ENCODE peak calls at places on chromosomes 5 and 9, in six cellular contexts. O, A, L, B, I and Z are unnamed samples.

GRCh38 chr5:78405820-78406750 is 45.7 kb downstream of the SCAMP1 start:
- DNase-seq in L (no peak), I (no peak), B (peak), A (no peak), O (no peak), Z (no peak)

GRCh38 chr9:36286388-36286787 is 28.1 kb upstream of the GNE start:
- DNase-seq in O (no peak), A (no peak), L (no peak), B (no peak), I (no peak), Z (no peak)

GRCh38 chr5:135223891-135224625 is 175.0 kb downstream of the MACROH2A1 start:
- DNase-seq in I (no peak), O (no peak), A (no peak), B (no peak), L (no peak), Z (no peak)

GRCh38 chr9:21661626-21662025 is 140.8 kb upstream of the MTAP start:
- DNase-seq in B (no peak), I (no peak), L (no peak), A (no peak), O (no peak), Z (no peak)

GRCh38 chr9:8388132-8388531 is 588.6 kb upstream of the DMAC1 start:
- DNase-seq in B (no peak), O (no peak), L (no peak), A (no peak), I (no peak), Z (no peak)

GRCh38 chr9:28289732-28290131 is 716.5 kb upstream of the C9orf72 start:
- DNase-seq in O (no peak), I (no peak), L (no peak), B (no peak), A (no peak), Z (no peak)

GRCh38 chr5:1889321-1890065 is 6.8 kb upstream of the IRX4 start:
- DNase-seq in O (no peak), A (no peak), B (no peak), L (no peak), I (no peak), Z (no peak)

GRCh38 chr5:1488882-1489680 is 34.7 kb downstream of the LPCAT1 start:
- DNase-seq in L (no peak), O (no peak), B (peak), A (no peak), I (peak), Z (peak)

GRCh38 chr5:126525630-126526245 is 69.3 kb downstream of the ALDH7A1 start:
- DNase-seq in L (no peak), A (no peak), O (no peak), I (no peak), B (no peak), Z (no peak)

GRCh38 chr5:101390317-101390908 is 487.3 kb upstream of the ST8SIA4 start:
- DNase-seq in B (peak), A (peak), L (peak), I (no peak), O (no peak), Z (no peak)

GRCh38 chr5:172054611-172055153 is 48.2 kb upstream of the FBXW11 start:
- DNase-seq in I (no peak), L (no peak), B (no peak), A (no peak), O (no peak), Z (no peak)

GRCh38 chr9:127397722-127398647 is 1.0 kb downstream of the SLC2A8 start:
- DNase-seq in B (no peak), I (peak), O (no peak), L (peak), A (peak), Z (peak)

GRCh38 chr5:118891252-118891651 is 97.1 kb downstream of the DTWD2 start:
- DNase-seq in O (no peak), B (peak), A (no peak), L (no peak), I (no peak), Z (no peak)

GRCh38 chr5:96330532-96331140 is 102.4 kb downstream of the PCSK1 start:
- DNase-seq in O (no peak), A (no peak), B (no peak), I (no peak), L (no peak), Z (no peak)

GRCh38 chr9:129282308-129283211 is 104.5 kb upstream of the IER5L start:
- DNase-seq in B (no peak), A (no peak), I (no peak), O (no peak), L (no peak), Z (no peak)

GRCh38 chr9:137273095-137273490 is 4.4 kb upstream of the TOR4A start:
- DNase-seq in L (peak), B (no peak), I (no peak), O (no peak), A (no peak), Z (no peak)

GRCh38 chr5:43646997-43647396 is 44.0 kb downstream of the NNT start:
- DNase-seq in O (no peak), I (no peak), B (no peak), L (no peak), A (no peak), Z (no peak)

GRCh38 chr5:173268750-173269580 is 34.0 kb upstream of the NKX2-5 start:
- DNase-seq in I (no peak), A (no peak), B (no peak), O (no peak), L (no peak), Z (no peak)

GRCh38 chr5:82421119-82421518 is 143.0 kb upstream of the RPS23 start:
- DNase-seq in A (no peak), O (no peak), B (no peak), I (no peak), L (no peak), Z (no peak)

GRCh38 chr5:115475768-115476167 is 68.8 kb downstream of the FEM1C start:
- DNase-seq in L (no peak), I (no peak), A (no peak), O (no peak), B (no peak), Z (no peak)

GRCh38 chr9:14153310-14153720 is 160.6 kb downstream of the NFIB start:
- DNase-seq in L (no peak), A (no peak), B (no peak), O (no peak), I (no peak), Z (no peak)

GRCh38 chr5:111932207-111932606 is 175.2 kb upstream of the NREP start:
- DNase-seq in A (no peak), O (no peak), I (no peak), B (no peak), L (no peak), Z (no peak)

GRCh38 chr9:95447660-95448420 is 68.9 kb downstream of the PTCH1 start:
- DNase-seq in A (no peak), B (no peak), I (no peak), O (no peak), L (no peak), Z (no peak)

DNA sequence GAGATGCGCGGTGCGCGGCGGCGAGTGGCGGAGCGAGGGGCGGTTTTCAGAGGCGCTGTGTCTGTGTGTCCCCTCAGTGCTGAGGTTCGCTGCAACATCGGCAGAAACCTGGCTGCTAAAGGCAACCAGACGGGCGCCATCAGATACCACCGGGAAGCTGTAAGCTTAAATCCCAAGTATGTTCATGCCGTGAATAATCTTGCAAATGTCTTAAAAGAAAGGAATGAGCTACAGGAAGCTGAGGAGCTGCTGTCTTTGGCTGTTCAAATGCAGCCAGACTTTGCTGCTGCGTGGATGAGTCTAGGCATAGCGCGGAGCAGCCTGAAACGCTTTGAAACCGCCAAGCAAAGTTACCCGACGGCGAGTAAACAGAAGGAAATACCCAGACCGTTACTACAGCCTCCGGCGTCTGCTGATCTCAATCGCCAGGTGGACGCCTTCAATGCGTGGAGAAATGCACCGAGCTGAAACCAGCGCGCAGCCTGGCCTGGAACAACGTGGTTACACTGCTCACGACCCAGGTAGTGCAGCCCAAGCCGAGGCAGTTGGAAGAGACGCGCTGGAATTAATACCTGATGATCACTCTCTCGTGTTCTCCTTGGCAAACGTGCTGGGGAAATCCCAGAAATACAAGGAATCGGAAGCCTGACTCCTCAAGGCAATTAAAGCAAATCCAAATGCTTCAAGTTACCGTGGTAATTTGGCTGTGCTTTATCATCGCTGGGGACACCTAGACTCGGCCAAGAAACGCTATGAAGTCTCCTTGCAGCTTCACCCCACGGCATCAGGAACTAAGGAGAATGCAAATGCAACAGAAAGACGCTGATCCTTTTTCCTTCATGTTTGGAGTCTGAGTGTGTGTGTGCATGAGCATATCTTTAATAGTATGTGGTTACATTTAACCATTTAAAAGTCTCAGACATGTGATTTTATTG is 15.9 kb downstream of the OR2V1 start:
- DNase-seq in L (no peak), A (no peak), B (no peak), I (no peak), O (no peak), Z (no peak)
- TF ChIP-seq TAF1 in L (no peak), A (no peak), B (no peak), I (no peak), O (no peak), Z (no peak)

GRCh38 chr5:142253938-142254895 is 70.6 kb downstream of the SPRY4 start:
- DNase-seq in O (no peak), B (no peak), L (no peak), A (no peak), I (no peak), Z (no peak)
- TF ChIP-seq TAF1 in O (no peak), B (no peak), L (no peak), A (no peak), I (no peak), Z (no peak)

GRCh38 chr9:134851015-134851414 is 29.6 kb upstream of the FCN2 start:
- DNase-seq in O (no peak), I (no peak), B (no peak), L (no peak), A (no peak), Z (no peak)
- TF ChIP-seq TAF1 in O (no peak), I (no peak), B (no peak), L (no peak), A (no peak), Z (no peak)

DNA sequence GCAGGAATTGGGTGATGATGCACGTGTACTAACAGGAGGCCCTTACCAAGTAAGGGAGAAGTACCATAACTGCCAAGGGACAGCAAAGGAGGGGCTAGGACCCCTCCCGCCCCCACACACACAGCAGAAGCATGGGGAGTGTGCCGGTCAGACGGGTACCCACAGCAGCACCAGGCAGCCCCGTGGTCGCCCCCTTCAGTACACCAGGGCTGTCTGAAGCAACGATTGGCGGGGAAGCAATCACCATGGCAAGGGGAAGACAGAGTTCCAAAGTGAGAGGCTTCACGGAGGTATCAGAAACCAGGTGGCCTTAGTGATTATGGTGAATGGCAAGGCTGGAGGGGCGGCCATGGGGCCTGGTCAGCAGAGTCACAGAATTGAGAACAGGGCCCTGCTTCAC is 72.2 kb downstream of the CAMSAP1 start:
- DNase-seq in I (no peak), B (no peak), L (no peak), O (no peak), A (no peak), Z (no peak)
- TF ChIP-seq TAF1 in I (no peak), B (no peak), L (no peak), O (no peak), A (no peak), Z (no peak)